ENCODE peak calls at places on chromosomes 7 and 10, in nine cellular contexts. C is AG04450, Q is Karpas-422, T is neural progenitor cell, I is H1, G is SJSA1, F is heart right ventricle, D is tibial nerve, O is hepatocyte. V is an unnamed sample.

GRCh38 chr7:21108182-21108581 is 319.7 kb upstream of the SP4 start:
- DNase-seq in C (no peak), Q (no peak), T (peak), I (no peak), G (no peak), F (no peak), D (no peak), O (peak), V (no peak)

GRCh38 chr7:151057038-151057736 is 510 bp downstream of the CDK5 start:
- DNase-seq in C (no peak), Q (peak), T (no peak), I (no peak), G (no peak), F (no peak), D (no peak), O (no peak), V (no peak)

GRCh38 chr7:120023494-120024167 is 249.3 kb upstream of the KCND2 start:
- DNase-seq in C (peak), Q (no peak), T (no peak), I (no peak), G (no peak), F (no peak), D (no peak), O (no peak), V (no peak)

GRCh38 chr10:122258136-122259074 is 12.7 kb upstream of the BTBD16 start:
- DNase-seq in C (peak), Q (no peak), T (no peak), I (no peak), G (no peak), F (no peak), D (no peak), O (peak), V (no peak)

GRCh38 chr7:113610572-113610971 is 308.2 kb downstream of the PPP1R3A start:
- DNase-seq in C (no peak), Q (no peak), T (no peak), I (no peak), G (no peak), F (no peak), D (no peak), O (no peak), V (no peak)

GRCh38 chr10:91804126-91804510 is 5.9 kb downstream of the TNKS2 start:
- DNase-seq in C (no peak), Q (no peak), T (no peak), I (no peak), G (no peak), F (no peak), D (no peak), O (no peak), V (no peak)

GRCh38 chr10:112807013-112807412 is 143.0 kb upstream of the TCF7L2 start:
- DNase-seq in C (no peak), Q (no peak), T (no peak), I (no peak), G (no peak), F (no peak), D (no peak), O (no peak), V (no peak)

GRCh38 chr7:28988818-28989595 is 30.9 kb upstream of the TRIL start:
- DNase-seq in C (peak), Q (peak), T (no peak), I (no peak), G (peak), F (peak), D (peak), O (no peak), V (peak)

GRCh38 chr7:98870807-98871491 is 1.1 kb upstream of the TMEM130 start:
- DNase-seq in C (no peak), Q (peak), T (no peak), I (no peak), G (no peak), F (no peak), D (no peak), O (no peak), V (no peak)

GRCh38 chr7:159094030-159094740 is 50.5 kb downstream of the VIPR2 start:
- DNase-seq in C (no peak), Q (no peak), T (no peak), I (no peak), G (no peak), F (no peak), D (no peak), O (no peak), V (peak)

GRCh38 chr7:15459018-15459621 is 102.7 kb downstream of the AGMO start:
- DNase-seq in C (no peak), Q (no peak), T (no peak), I (no peak), G (no peak), F (no peak), D (no peak), O (no peak), V (no peak)

GRCh38 chr10:98215378-98215777 is 52.6 kb downstream of the LOXL4 start:
- DNase-seq in C (no peak), Q (no peak), T (no peak), I (no peak), G (no peak), F (no peak), D (no peak), O (no peak), V (no peak)

GRCh38 chr10:98212204-98212603 is 55.8 kb downstream of the LOXL4 start:
- DNase-seq in C (no peak), Q (no peak), T (no peak), I (no peak), G (no peak), F (no peak), D (no peak), O (no peak), V (no peak)

GRCh38 chr10:98213740-98214139 is 54.3 kb downstream of the LOXL4 start:
- DNase-seq in C (no peak), Q (no peak), T (no peak), I (no peak), G (no peak), F (no peak), D (no peak), O (no peak), V (no peak)

DNA sequence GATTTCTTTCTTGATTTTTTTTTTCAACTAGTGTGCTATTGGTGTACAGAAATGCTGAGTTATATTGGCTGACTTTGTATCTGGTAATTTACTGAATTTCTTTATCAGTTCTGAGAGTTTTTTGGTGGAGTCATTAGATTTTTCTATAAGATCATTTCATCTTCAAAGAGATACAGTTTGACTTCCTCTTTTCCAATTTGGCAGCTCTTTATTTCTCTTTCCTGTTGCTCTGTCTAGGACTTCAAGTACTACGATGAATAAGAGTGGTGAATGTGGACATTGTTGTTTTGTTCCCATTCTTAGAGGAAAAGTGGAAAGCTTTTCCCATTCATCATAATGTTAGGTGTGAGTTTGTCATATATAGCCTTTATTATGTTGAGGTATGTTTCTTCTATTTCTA is 50.2 kb downstream of the LOXL4 start:
- DNase-seq in C (no peak), Q (no peak), T (no peak), I (no peak), G (no peak), F (no peak), D (no peak), O (no peak), V (no peak)
- H3K4me3 ChIP-seq in C (no peak), Q (no peak), T (no peak), I (no peak), G (no peak), F (no peak), D (no peak), O (no peak), V (no peak)

GRCh38 chr7:56046728-56047445 is 4.4 kb downstream of the PSPH start:
- DNase-seq in C (peak), Q (no peak), T (peak), I (no peak), G (peak), F (no peak), D (no peak), O (peak), V (no peak)
- H3K27ac ChIP-seq in C (peak), Q (no peak), T (peak), I (no peak), G (peak), F (no peak), D (peak), O (peak), V (peak)

DNA sequence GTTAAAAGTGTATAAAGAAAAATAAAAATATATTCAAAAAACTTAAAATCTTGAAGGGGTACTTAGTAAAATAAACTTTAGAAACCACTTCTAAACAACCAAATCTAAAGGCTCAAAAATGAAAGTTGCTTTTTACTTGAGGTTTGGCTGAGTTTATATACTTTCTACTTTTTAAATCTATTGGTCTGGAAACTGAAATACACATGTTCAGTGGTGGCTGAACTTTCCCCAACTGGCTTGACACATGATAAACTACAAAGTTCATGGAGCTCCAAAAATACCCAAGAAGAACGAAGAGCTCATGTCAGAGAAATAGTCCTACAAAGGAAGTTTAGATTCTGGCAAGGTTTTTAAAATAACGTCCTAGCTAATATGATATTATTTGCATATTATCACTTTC is 28.5 kb downstream of the SEMA3C start:
- DNase-seq in C (no peak), Q (no peak), T (no peak), I (no peak), G (no peak), F (no peak), D (no peak), O (no peak), V (no peak)
- H3K4me3 ChIP-seq in C (no peak), Q (no peak), T (no peak), I (no peak), G (no peak), F (no peak), D (no peak), O (no peak), V (no peak)

GRCh38 chr7:44447874-44448425 is 42.5 kb downstream of the NUDCD3 start:
- DNase-seq in C (no peak), Q (no peak), T (no peak), I (no peak), G (no peak), F (no peak), D (no peak), O (no peak), V (no peak)

GRCh38 chr7:44448456-44448855 is 42.0 kb downstream of the NUDCD3 start:
- DNase-seq in C (no peak), Q (no peak), T (no peak), I (no peak), G (no peak), F (no peak), D (no peak), O (no peak), V (no peak)

GRCh38 chr7:44449531-44449930 is 40.9 kb downstream of the NUDCD3 start:
- DNase-seq in C (no peak), Q (peak), T (no peak), I (no peak), G (no peak), F (no peak), D (no peak), O (no peak), V (no peak)

GRCh38 chr7:44451123-44451522 is 39.3 kb downstream of the NUDCD3 start:
- DNase-seq in C (no peak), Q (no peak), T (no peak), I (no peak), G (no peak), F (no peak), D (no peak), O (no peak), V (no peak)

GRCh38 chr7:44448922-44449321 is 41.5 kb downstream of the NUDCD3 start:
- DNase-seq in C (no peak), Q (no peak), T (no peak), I (no peak), G (no peak), F (no peak), D (no peak), O (no peak), V (no peak)
- H3K27ac ChIP-seq in C (peak), Q (peak), T (no peak), I (no peak), G (no peak), F (no peak), D (no peak), O (no peak), V (no peak)

GRCh38 chr7:30799206-30799975 is 28.2 kb downstream of the MINDY4 start:
- DNase-seq in C (peak), Q (peak), T (no peak), I (no peak), G (peak), F (no peak), D (peak), O (no peak), V (no peak)

GRCh38 chr7:30797294-30798040 is 26.2 kb downstream of the MINDY4 start:
- DNase-seq in C (no peak), Q (no peak), T (no peak), I (no peak), G (no peak), F (no peak), D (no peak), O (peak), V (no peak)

GRCh38 chr7:30802812-30803211 is 31.6 kb downstream of the MINDY4 start:
- DNase-seq in C (no peak), Q (no peak), T (no peak), I (no peak), G (no peak), F (no peak), D (no peak), O (no peak), V (no peak)

GRCh38 chr7:30800785-30801252 is 29.6 kb downstream of the MINDY4 start:
- DNase-seq in C (peak), Q (peak), T (peak), I (peak), G (peak), F (no peak), D (peak), O (peak), V (no peak)

DNA sequence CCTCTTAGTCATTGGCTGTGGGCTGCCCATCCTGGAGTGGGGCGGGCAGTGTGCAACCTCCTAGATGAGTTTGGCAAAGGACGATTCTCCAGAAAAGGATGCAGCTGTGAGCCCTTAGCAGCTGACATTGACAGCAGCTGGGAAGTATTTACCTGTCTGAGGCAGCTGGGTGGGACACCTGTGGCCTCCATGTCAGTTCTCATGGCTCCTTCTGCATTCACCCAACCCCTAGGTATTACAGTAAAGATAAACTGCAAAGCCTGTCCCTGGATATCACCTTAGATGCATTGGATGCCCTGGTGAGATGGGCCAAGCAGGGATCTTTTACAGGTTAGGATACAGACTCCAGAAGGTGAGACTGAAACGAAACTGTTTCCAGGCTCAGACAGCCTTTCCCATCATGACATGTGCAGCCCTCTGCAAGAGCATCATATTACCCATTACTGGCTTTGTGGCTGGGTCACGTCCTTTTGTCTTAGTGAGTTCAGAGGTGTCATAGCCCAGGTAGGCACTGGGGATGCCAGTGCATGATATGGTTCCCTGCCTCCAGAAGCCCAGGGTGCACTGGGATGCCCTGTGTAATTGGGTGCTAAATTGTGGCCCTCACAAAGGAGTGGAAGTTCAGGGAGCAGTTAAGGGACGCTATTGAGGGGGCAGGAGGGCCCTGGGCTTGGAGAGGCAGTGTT is 28.9 kb downstream of the MINDY4 start:
- DNase-seq in C (no peak), Q (no peak), T (no peak), I (no peak), G (no peak), F (no peak), D (no peak), O (no peak), V (no peak)
- H3K4me3 ChIP-seq in C (no peak), Q (no peak), T (no peak), I (no peak), G (no peak), F (no peak), D (no peak), O (no peak), V (no peak)

GRCh38 chr7:30896041-30896440 is 15.6 kb upstream of the AQP1 start:
- DNase-seq in C (no peak), Q (no peak), T (no peak), I (no peak), G (no peak), F (no peak), D (no peak), O (peak), V (no peak)
- H3K27ac ChIP-seq in C (no peak), Q (no peak), T (no peak), I (no peak), G (no peak), F (no peak), D (peak), O (peak), V (no peak)